ENCODE peak calls at places on chromosomes 7 and 10, in eight cellular contexts. Q is transverse colon, T is OCI-LY7, B is coronary artery, K is ovary, V is fibroblast of the aortic adventitia, W is foreskin fibroblast, C is body of pancreas. P is an unnamed sample.

GRCh38 chr10:13555884-13556529 is 27.2 kb upstream of the BEND7 start:
- DNase-seq in B (no peak), V (no peak), T (no peak), C (peak; percentile 66), K (no peak), Q (no peak), W (no peak), P (no peak)

GRCh38 chr10:84088626-84089025 is 50.7 kb upstream of the GHITM start:
- DNase-seq in C (no peak), B (no peak), V (peak; percentile 27), T (no peak), K (no peak), Q (no peak), W (no peak), P (no peak)

GRCh38 chr7:87538052-87538451 is 62.6 kb upstream of the ABCB4 start:
- DNase-seq in K (no peak), T (no peak), W (no peak), V (no peak), C (no peak), B (no peak), Q (no peak), P (no peak)

GRCh38 chr10:108789911-108790310 is 1133.4 kb downstream of the XPNPEP1 start:
- DNase-seq in Q (no peak), W (peak; percentile 31), C (no peak), T (no peak), B (no peak), K (no peak), V (peak; percentile 58), P (no peak)

GRCh38 chr10:101778781-101779543 is 3.0 kb upstream of the FGF8 start:
- DNase-seq in Q (peak; percentile 70), K (peak; percentile 34), C (peak; percentile 46), W (peak; percentile 57), T (peak; percentile 62), V (peak; percentile 15), B (peak; percentile 71), P (peak; percentile 45)

GRCh38 chr7:8290645-8291308 is 28.8 kb upstream of the ICA1 start:
- DNase-seq in K (no peak), C (peak; percentile 46), Q (no peak), T (no peak), V (no peak), W (no peak), B (no peak), P (no peak)

GRCh38 chr7:54354436-54354835 is 187.7 kb upstream of the VSTM2A start:
- DNase-seq in T (no peak), W (no peak), C (no peak), Q (no peak), V (peak; percentile 19), B (no peak), K (no peak), P (peak; percentile 21)

GRCh38 chr10:117631276-117632151 is 89.0 kb downstream of the EMX2 start:
- DNase-seq in C (no peak), Q (no peak), K (peak; percentile 95), T (no peak), V (no peak), W (no peak), B (no peak), P (no peak)

GRCh38 chr7:83271212-83272099 is 108.8 kb upstream of the PCLO start:
- DNase-seq in W (peak; percentile 74), C (no peak), K (no peak), T (peak; percentile 24), Q (no peak), V (peak; percentile 42), B (no peak), P (peak; percentile 33)

GRCh38 chr7:36784991-36785940 is 61.0 kb upstream of the AOAH start:
- DNase-seq in C (peak; percentile 20), B (no peak), K (no peak), W (no peak), T (no peak), V (no peak), Q (peak; percentile 65), P (no peak)

GRCh38 chr10:84743483-84743882 is 415.1 kb downstream of the CCSER2 start:
- DNase-seq in C (no peak), Q (no peak), W (no peak), T (peak; percentile 2), B (no peak), V (no peak), K (no peak), P (no peak)

GRCh38 chr7:4725014-4725951 is 43.2 kb downstream of the FOXK1 start:
- DNase-seq in W (peak; percentile 95), T (no peak), Q (peak; percentile 70), V (peak; percentile 93), C (peak; percentile 62), B (peak; percentile 92), K (peak; percentile 81), P (peak; percentile 94)

GRCh38 chr7:4726568-4726967 is 44.5 kb downstream of the FOXK1 start:
- DNase-seq in W (no peak), C (no peak), V (no peak), K (no peak), Q (no peak), B (no peak), T (no peak), P (no peak)

GRCh38 chr7:4722960-4723359 is 40.9 kb downstream of the FOXK1 start:
- DNase-seq in V (no peak), T (no peak), W (no peak), B (no peak), Q (no peak), K (no peak), C (no peak), P (no peak)

GRCh38 chr7:4726051-4726450 is 44.0 kb downstream of the FOXK1 start:
- DNase-seq in K (no peak), C (no peak), Q (no peak), B (no peak), W (no peak), T (no peak), V (peak; percentile 43), P (peak; percentile 44)

DNA sequence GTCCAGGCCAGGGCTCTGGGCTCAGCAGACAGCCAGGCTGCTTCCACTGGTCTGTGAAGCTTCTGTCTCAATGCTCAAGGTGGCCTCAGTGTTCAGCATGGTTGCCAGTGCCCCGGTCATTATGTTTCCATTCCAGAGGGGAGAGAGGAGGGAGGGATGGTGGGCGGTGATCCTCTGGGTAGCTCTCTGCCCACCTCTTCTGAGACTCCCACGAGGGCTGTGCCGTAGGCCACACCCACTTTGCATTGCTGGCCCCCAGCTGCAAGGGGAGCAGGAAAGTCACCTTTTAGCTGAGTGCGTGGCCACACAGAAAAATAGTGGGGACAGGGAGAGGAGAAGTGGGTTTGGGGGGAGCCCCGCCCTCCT is 42.5 kb downstream of the FOXK1 start:
- DNase-seq in Q (no peak), C (no peak), B (no peak), T (no peak), V (peak; percentile 39), W (peak; percentile 40), K (no peak), P (peak; percentile 54)
- H3K4me3 ChIP-seq in Q (peak overlapping the region; percentile 27), C (no peak overlapping the region), B (peak overlapping the region; percentile 74), T (no peak overlapping the region), V (peak overlapping the region; percentile 68), W (peak overlapping the region; percentile 58), K (peak overlapping the region; percentile 46), P (peak overlapping the region; percentile 60)

GRCh38 chr7:149022961-149023360 is 5.3 kb downstream of the PDIA4 start:
- DNase-seq in K (no peak), C (no peak), Q (no peak), B (no peak), W (no peak), V (no peak), T (no peak), P (no peak)
- TF ChIP-seq CTCF in K (no peak), C (no peak), Q (no peak), B (no peak), W (no peak), V (no peak), T (no peak), P (no peak)

GRCh38 chr10:123150986-123151738 is 3.0 kb upstream of the BUB3 start:
- DNase-seq in W (peak; percentile 56), V (no peak), T (no peak), Q (no peak), K (no peak), C (no peak), B (no peak), P (no peak)
- H3K4me3 ChIP-seq in W (no peak overlapping the region), V (no peak overlapping the region), T (no peak overlapping the region), Q (no peak overlapping the region), K (no peak overlapping the region), C (no peak overlapping the region), B (peak overlapping the region; percentile 70), P (no peak overlapping the region)

GRCh38 chr10:132941640-132942051 is 724 bp downstream of the CFAP46 start:
- DNase-seq in V (no peak), K (no peak), W (no peak), C (no peak), Q (no peak), B (no peak), T (no peak), P (no peak)

GRCh38 chr10:132942101-132942739 is at the start of gene CFAP46:
- DNase-seq in T (no peak), C (peak; percentile 61), V (peak; percentile 28), W (peak; percentile 85), Q (no peak), K (peak; percentile 74), B (no peak), P (peak; percentile 39)

GRCh38 chr10:132943555-132944404 is 1.4 kb upstream of the CFAP46 start:
- DNase-seq in T (no peak), V (no peak), C (no peak), W (no peak), K (no peak), Q (no peak), B (no peak), P (no peak)

GRCh38 chr10:132944510-132944909 is 2.1 kb upstream of the CFAP46 start:
- DNase-seq in C (no peak), Q (no peak), V (no peak), B (no peak), K (no peak), W (no peak), T (no peak), P (no peak)

GRCh38 chr10:132942740-132943554 is 577 bp upstream of the CFAP46 start:
- DNase-seq in W (no peak), C (no peak), V (no peak), B (no peak), Q (no peak), K (no peak), T (no peak), P (no peak)
- TF ChIP-seq CTCF in W (no peak), C (no peak), V (no peak), B (no peak), Q (no peak), K (no peak), T (no peak), P (no peak)